ENCODE peak calls at places on chromosomes 5 and 9, in nine cellular contexts. D, O, H, T, F, L, K, G and Y are unnamed samples.

GRCh38 chr5:60293518-60293917 is 400.0 kb upstream of the PDE4D start:
- DNase-seq in D (no peak), O (no peak), H (no peak), T (no peak), F (no peak), L (no peak), K (no peak), G (no peak), Y (no peak)

GRCh38 chr5:100647461-100648230 is 112.5 kb downstream of the FAM174A start:
- DNase-seq in D (no peak), O (no peak), H (no peak), T (no peak), F (no peak), L (peak; percentile 6), K (no peak), G (no peak), Y (no peak)

GRCh38 chr5:1405121-1405520 is 40.1 kb downstream of the SLC6A3 start:
- DNase-seq in D (no peak), O (no peak), H (peak; percentile 7), T (no peak), F (no peak), L (no peak), K (no peak), G (no peak), Y (no peak)

GRCh38 chr9:131278421-131279111 is 2.3 kb upstream of the FAM78A start:
- DNase-seq in D (no peak), O (no peak), H (no peak), T (no peak), F (no peak), L (no peak), K (no peak), G (no peak), Y (no peak)

GRCh38 chr5:150136290-150136689 is 19.4 kb downstream of the PDGFRB start:
- DNase-seq in D (no peak), O (no peak), H (no peak), T (no peak), F (no peak), L (no peak), K (no peak), G (no peak), Y (no peak)

GRCh38 chr5:170655476-170655875 is 128.0 kb upstream of the GABRP start:
- DNase-seq in D (no peak), O (no peak), H (no peak), T (no peak), F (no peak), L (no peak), K (no peak), G (no peak), Y (no peak)

GRCh38 chr9:105280730-105281129 is 36.3 kb downstream of the SLC44A1 start:
- DNase-seq in D (no peak), O (no peak), H (no peak), T (no peak), F (no peak), L (no peak), K (no peak), G (peak; percentile 87), Y (no peak)

GRCh38 chr5:73008831-73009230 is 53.0 kb downstream of the FCHO2 start:
- DNase-seq in D (no peak), O (no peak), H (no peak), T (no peak), F (no peak), L (no peak), K (no peak), G (no peak), Y (no peak)

GRCh38 chr9:112659906-112660305 is 58.0 kb downstream of the INIP start:
- DNase-seq in D (no peak), O (no peak), H (no peak), T (no peak), F (no peak), L (no peak), K (no peak), G (no peak), Y (no peak)

GRCh38 chr9:112663681-112664080 is 54.2 kb downstream of the INIP start:
- DNase-seq in D (no peak), O (no peak), H (no peak), T (no peak), F (no peak), L (no peak), K (no peak), G (no peak), Y (no peak)

GRCh38 chr9:112664541-112664940 is 53.4 kb downstream of the INIP start:
- DNase-seq in D (no peak), O (no peak), H (no peak), T (no peak), F (no peak), L (no peak), K (no peak), G (no peak), Y (no peak)

GRCh38 chr9:112669326-112669725 is 48.6 kb downstream of the INIP start:
- DNase-seq in D (no peak), O (no peak), H (no peak), T (no peak), F (no peak), L (no peak), K (no peak), G (no peak), Y (no peak)

DNA sequence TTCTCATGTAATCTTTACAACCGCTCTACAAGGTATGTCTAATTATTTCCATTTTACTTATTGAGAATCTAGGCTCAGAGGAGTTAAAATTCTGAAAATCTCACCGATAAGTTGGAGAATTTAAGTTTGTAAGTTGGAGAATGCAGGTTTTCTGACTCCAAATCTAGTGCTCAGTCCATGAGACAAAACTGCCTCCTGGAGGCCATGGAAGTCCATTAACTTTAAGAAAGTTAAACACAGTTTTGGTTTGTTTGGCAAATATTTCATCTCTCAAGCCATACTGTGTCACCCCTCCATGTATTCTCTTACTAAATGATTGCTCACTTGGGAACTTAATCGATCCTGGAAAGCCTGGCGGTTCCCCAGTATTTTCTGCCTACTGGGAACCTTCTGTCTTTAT is 52.6 kb downstream of the INIP start:
- DNase-seq in D (no peak), O (no peak), H (no peak), T (no peak), F (no peak), L (no peak), K (peak; percentile 47), G (peak; percentile 45), Y (no peak)
- TF ChIP-seq CTCF in D (no peak), O (no peak), H (no peak), T (no peak), F (no peak), L (no peak), K (peak; percentile 37), G (peak; percentile 34), Y (peak; percentile 41)

GRCh38 chr5:54087436-54087835 is 222.9 kb downstream of the ARL15 start:
- DNase-seq in D (no peak), O (no peak), H (no peak), T (no peak), F (peak; percentile 85), L (peak; percentile 50), K (peak; percentile 85), G (peak; percentile 44), Y (peak; percentile 53)

GRCh38 chr5:54080833-54081232 is 229.5 kb downstream of the ARL15 start:
- DNase-seq in D (no peak), O (no peak), H (no peak), T (no peak), F (no peak), L (no peak), K (no peak), G (no peak), Y (no peak)

GRCh38 chr5:54083851-54084250 is 226.5 kb downstream of the ARL15 start:
- DNase-seq in D (no peak), O (no peak), H (no peak), T (no peak), F (no peak), L (no peak), K (no peak), G (peak; percentile 22), Y (no peak)

GRCh38 chr5:54081415-54081814 is 229.0 kb downstream of the ARL15 start:
- DNase-seq in D (no peak), O (no peak), H (no peak), T (no peak), F (no peak), L (no peak), K (no peak), G (no peak), Y (no peak)

GRCh38 chr5:54083245-54083644 is 227.1 kb downstream of the ARL15 start:
- DNase-seq in D (no peak), O (no peak), H (no peak), T (no peak), F (no peak), L (no peak), K (no peak), G (no peak), Y (no peak)
- TF ChIP-seq CTCF in D (no peak), O (no peak), H (no peak), T (no peak), F (no peak), L (no peak), K (no peak), G (no peak), Y (no peak)

DNA sequence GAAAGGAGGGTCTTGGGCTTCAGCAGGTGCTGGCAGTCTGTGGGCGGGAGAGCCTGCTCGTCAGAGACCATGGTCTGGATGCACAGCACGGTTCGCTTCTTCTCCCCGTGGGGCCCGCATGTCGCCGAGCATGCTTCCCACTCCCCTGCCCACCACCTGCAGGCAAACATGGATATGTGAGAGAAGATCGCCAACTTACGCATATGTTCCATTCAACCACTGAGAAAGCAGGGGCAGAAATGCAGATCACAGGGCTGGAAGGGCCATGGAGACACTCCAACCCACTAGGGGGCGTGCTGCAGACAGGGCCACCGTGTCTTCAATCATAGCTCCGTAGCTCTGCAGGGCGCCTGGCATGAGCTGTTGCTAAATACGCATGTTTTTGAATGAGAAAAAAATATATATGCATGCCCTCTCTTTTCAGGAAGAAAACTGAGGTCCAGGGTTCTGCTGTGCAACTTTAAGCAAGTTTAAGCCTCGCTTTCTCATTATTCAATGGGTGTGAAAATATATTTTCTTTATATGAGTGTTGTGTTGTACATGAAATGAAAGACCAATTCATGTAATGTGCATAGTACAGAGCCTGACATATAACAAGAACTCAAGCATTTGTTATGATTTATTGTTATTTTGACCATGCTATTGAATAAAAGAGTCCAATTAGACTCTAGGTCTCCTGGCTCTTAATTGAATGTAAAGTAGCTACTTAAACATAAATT is 148.0 kb downstream of the TARS1 start:
- DNase-seq in D (peak; percentile 55), O (peak; percentile 47), H (peak; percentile 83), T (no peak), F (no peak), L (peak; percentile 23), K (no peak), G (no peak), Y (no peak)
- TF ChIP-seq CTCF in D (peak; percentile 71), O (peak; percentile 61), H (peak; percentile 78), T (no peak), F (peak; percentile 28), L (peak; percentile 67), K (peak; percentile 53), G (peak; percentile 35), Y (peak; percentile 33)

GRCh38 chr9:70817306-70817705 is 304.1 kb downstream of the TRPM3 start:
- DNase-seq in D (no peak), O (no peak), H (no peak), T (no peak), F (no peak), L (no peak), K (no peak), G (no peak), Y (no peak)

GRCh38 chr9:70813141-70813540 is 308.3 kb downstream of the TRPM3 start:
- DNase-seq in D (no peak), O (no peak), H (no peak), T (no peak), F (no peak), L (no peak), K (no peak), G (no peak), Y (no peak)

GRCh38 chr9:70816316-70816715 is 305.1 kb downstream of the TRPM3 start:
- DNase-seq in D (no peak), O (no peak), H (no peak), T (no peak), F (no peak), L (no peak), K (no peak), G (no peak), Y (no peak)

GRCh38 chr9:70816891-70817290 is 304.5 kb downstream of the TRPM3 start:
- DNase-seq in D (no peak), O (no peak), H (no peak), T (no peak), F (no peak), L (no peak), K (no peak), G (no peak), Y (no peak)

DNA sequence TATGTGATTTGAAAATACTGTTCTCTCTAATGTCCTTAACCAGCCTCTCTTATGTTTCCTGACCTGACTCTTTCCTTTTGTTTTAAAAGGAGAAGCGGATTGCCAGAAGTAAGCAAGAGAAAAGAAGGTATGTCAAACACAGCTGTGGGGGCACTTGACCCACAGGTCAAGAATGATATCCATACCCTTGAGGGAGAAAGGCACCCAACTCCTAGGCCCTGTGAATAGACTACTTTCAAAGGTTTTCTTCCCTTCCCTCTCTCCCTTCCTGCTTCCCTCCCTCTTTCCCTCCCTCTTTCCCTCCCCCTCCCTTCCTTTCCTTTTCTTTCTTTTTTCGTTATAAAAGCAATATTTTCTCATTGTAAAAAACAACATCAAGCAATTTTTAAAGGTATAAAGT is 306.8 kb downstream of the TRPM3 start:
- DNase-seq in D (no peak), O (no peak), H (no peak), T (no peak), F (no peak), L (no peak), K (no peak), G (no peak), Y (no peak)
- TF ChIP-seq CTCF in D (no peak), O (no peak), H (no peak), T (no peak), F (no peak), L (no peak), K (no peak), G (no peak), Y (no peak)